ENCODE peak calls at places on chromosomes 12 and 14, in four cellular contexts. I is IMR-90, L is suprapubic skin, Z is right lobe of liver. X is an unnamed sample.

GRCh38 chr12:67625004-67625403 is 23.5 kb upstream of the DYRK2 start:
- DNase-seq in I (no peak), L (no peak), Z (no peak), X (no peak)

GRCh38 chr12:87253157-87253556 is 776.0 kb downstream of the C12orf50 start:
- DNase-seq in I (no peak), L (no peak), Z (no peak), X (no peak)

GRCh38 chr12:67366530-67367196 is 97.5 kb downstream of the CAND1 start:
- DNase-seq in I (peak; percentile 66), L (no peak), Z (no peak), X (no peak)

GRCh38 chr14:89823732-89824131 is 130.8 kb downstream of the EFCAB11 start:
- DNase-seq in I (no peak), L (no peak), Z (no peak), X (no peak)

GRCh38 chr14:35122696-35123387 is 490 bp downstream of the PRORP start:
- DNase-seq in I (peak; percentile 59), L (no peak), Z (no peak), X (no peak)

GRCh38 chr14:62101189-62101588 is 339.0 kb downstream of the SNAPC1 start:
- DNase-seq in I (no peak), L (no peak), Z (no peak), X (no peak)

GRCh38 chr12:121005346-121005815 is 10.9 kb downstream of the C12orf43 start:
- DNase-seq in I (peak; percentile 23), L (no peak), Z (no peak), X (peak; percentile 72)

GRCh38 chr12:124386059-124386458 is 91.2 kb downstream of the RFLNA start:
- DNase-seq in I (no peak), L (no peak), Z (no peak), X (no peak)

GRCh38 chr14:53365516-53366130 is 212.5 kb upstream of the DDHD1 start:
- DNase-seq in I (peak; percentile 67), L (no peak), Z (no peak), X (no peak)

GRCh38 chr14:100604126-100604501 is 16.9 kb upstream of the BEGAIN start:
- DNase-seq in I (no peak), L (peak; percentile 49), Z (peak; percentile 18), X (peak; percentile 2)

GRCh38 chr12:104473374-104473983 is 16.7 kb downstream of the CHST11 start:
- DNase-seq in I (no peak), L (no peak), Z (no peak), X (no peak)

GRCh38 chr12:10001141-10001778 is 2.3 kb upstream of the CLEC1B start:
- DNase-seq in I (no peak), L (no peak), Z (no peak), X (no peak)

GRCh38 chr14:74856366-74856765 is 19.6 kb downstream of the PROX2 start:
- DNase-seq in I (no peak), L (no peak), Z (no peak), X (no peak)

GRCh38 chr14:85288041-85288440 is 241.9 kb upstream of the FLRT2 start:
- DNase-seq in I (no peak), L (no peak), Z (no peak), X (no peak)

GRCh38 chr12:94445662-94446061 is 14.0 kb downstream of the CEP83 start:
- DNase-seq in I (no peak), L (no peak), Z (no peak), X (no peak)

GRCh38 chr12:7495136-7495535 is 8.4 kb downstream of the CD163 start:
- DNase-seq in I (no peak), L (no peak), Z (no peak), X (no peak)

GRCh38 chr14:90760055-90760444 is 56.2 kb downstream of the TTC7B start:
- DNase-seq in I (no peak), L (no peak), Z (no peak), X (no peak)

GRCh38 chr12:5456906-5457305 is 25.0 kb downstream of the NTF3 start:
- DNase-seq in I (peak; percentile 82), L (no peak), Z (no peak), X (no peak)

GRCh38 chr12:95646781-95647184 is 95.5 kb upstream of the USP44 start:
- DNase-seq in I (peak; percentile 84), L (no peak), Z (no peak), X (no peak)

GRCh38 chr14:31080060-31080459 is 53.9 kb upstream of the STRN3 start:
- DNase-seq in I (peak; percentile 66), L (no peak), Z (no peak), X (no peak)
- H3K4me3 ChIP-seq in I (no peak overlapping the region), L (no peak overlapping the region), Z (no peak overlapping the region), X (no peak overlapping the region)

DNA sequence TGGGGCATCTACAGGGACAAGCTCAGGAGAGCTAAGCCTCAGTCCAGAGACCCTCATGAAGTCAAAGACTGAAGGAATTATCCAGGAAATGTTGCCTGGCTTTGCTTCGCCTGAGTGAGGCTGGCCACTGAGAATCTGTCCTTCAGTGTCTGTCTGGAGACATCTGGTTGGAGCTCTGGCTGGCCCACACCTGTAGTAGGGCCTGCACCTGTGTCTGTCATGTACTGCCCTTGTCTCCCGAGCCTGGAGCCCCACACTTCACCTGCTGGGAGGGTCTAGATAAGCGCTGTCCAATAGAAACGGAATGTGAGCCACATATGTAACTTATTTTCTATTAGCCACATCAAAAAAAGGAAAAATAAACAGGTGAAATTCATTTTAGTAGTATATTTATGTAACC is 9.9 kb upstream of the HDAC7 start:
- DNase-seq in I (no peak), L (no peak), Z (peak; percentile 30), X (no peak)
- H3K4me1 ChIP-seq in I (peaks cover 14% of the 10 kb centered on the region), L (peaks cover 69% of the 10 kb centered on the region), Z (no peaks in the 10 kb centered on the region), X (peaks cover 23% of the 10 kb centered on the region)

GRCh38 chr12:100573499-100574261 is at the start of gene GAS2L3:
- DNase-seq in I (peak; percentile 79), L (peak; percentile 93), Z (peak; percentile 93), X (peak; percentile 91)
- TF ChIP-seq POLR2A in I (peak; percentile 59), L (no peak), Z (peak; percentile 88), X (peak; percentile 91)

DNA sequence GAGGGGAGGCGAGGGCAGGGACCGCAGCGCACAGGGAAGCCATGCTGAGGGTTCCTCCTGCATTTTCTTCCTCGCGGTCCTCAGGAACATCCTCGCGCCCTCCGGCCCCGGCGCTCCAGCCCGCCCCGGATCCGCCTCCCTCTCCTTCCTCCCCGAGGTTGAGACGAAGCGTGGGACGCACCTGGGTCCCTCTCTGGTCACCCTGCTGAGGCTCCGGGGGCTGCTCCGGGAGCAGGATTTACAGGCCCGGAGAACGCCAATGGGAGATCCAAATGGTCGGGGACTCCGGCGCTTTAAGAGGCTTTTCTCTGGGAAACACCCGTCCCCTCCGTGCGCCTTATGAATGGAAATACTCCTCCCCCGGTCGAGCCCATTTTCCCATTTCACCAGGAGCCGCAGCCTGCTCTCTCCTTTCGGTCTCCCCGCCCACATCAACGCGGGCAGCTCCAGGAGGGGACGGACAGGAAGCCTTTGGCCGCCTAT is 379 bp upstream of the UNC79 start:
- DNase-seq in I (no peak), L (no peak), Z (peak; percentile 43), X (no peak)
- H3K4me3 ChIP-seq in I (no peak overlapping the region), L (peak overlapping the region; percentile 2), Z (no peak overlapping the region), X (peak overlapping the region; percentile 26)

DNA sequence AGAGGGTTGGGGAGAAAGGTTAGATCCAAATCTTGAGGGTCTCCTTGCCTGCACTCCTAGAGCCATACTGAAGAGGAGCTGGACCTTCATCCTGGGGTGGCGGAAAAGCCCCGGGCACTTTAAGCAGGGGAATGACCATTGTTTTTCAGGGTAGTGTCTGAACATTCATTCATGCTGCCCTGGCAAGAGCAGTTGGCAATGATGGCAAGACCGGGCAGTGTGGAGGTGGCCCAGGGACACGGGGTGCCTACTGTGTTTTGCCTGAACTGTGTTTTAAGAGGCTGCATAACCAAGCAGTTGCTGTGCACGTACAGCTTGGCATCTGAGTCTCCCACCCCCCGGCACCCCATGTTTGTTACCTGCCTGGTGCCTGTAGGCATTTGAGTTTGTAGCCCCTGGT is 14.7 kb downstream of the TPCN1 start:
- DNase-seq in I (no peak), L (no peak), Z (no peak), X (no peak)
- H3K4me1 ChIP-seq in I (peaks cover 12% of the 10 kb centered on the region), L (peaks cover 61% of the 10 kb centered on the region), Z (peaks cover 57% of the 10 kb centered on the region), X (peaks cover 15% of the 10 kb centered on the region)

DNA sequence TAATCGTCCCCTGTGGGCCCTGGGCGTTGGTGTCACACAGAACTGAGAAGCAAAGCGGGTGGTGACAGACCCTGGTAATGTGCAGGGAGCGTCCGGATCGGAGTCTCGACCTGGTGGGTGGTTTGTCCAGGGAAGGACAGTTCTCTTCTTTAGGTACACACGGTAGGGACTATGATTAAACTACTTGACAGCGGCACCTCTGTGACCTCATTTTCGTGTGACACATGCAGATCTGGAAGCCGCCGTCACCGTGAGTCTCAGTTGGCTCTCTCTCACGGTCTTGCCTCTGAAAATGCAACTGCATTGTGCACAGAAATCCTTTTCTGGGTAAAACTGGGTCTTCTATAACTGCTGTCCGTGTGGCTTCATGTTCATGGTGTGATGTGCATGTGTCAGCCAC is 32.1 kb downstream of the XRCC3 start:
- DNase-seq in I (no peak), L (peak; percentile 32), Z (no peak), X (no peak)
- TF ChIP-seq POLR2A in I (no peak), L (no peak), Z (no peak), X (no peak)

GRCh38 chr12:80400591-80400991 is 43.4 kb upstream of the PTPRQ start:
- DNase-seq in I (no peak), L (no peak), Z (peak; percentile 49), X (no peak)
- H3K4me3 ChIP-seq in I (peak overlapping the region; percentile 43), L (peak overlapping the region; percentile 19), Z (no peak overlapping the region), X (no peak overlapping the region)

X was measured in transverse colon.